ENCODE peak calls at places on chromosomes 5 and 9, in seven cellular contexts. G, O, I, Y, L, J and E are unnamed samples.

GRCh38 chr5:111144352-111144930 is 52.3 kb downstream of the WDR36 start:
- DNase-seq in G (no peak), O (no peak), I (peak), Y (no peak), L (no peak), J (no peak), E (no peak)

GRCh38 chr9:71685394-71685793 is 82.9 kb downstream of the CEMIP2 start:
- DNase-seq in G (no peak), O (no peak), I (no peak), Y (no peak), L (no peak), J (no peak), E (no peak)

GRCh38 chr5:115423051-115423450 is 121.5 kb downstream of the FEM1C start:
- DNase-seq in G (no peak), O (no peak), I (peak), Y (no peak), L (no peak), J (no peak), E (no peak)

GRCh38 chr5:133821311-133821741 is 147.1 kb downstream of the C5orf15 start:
- DNase-seq in G (no peak), O (no peak), I (no peak), Y (no peak), L (no peak), J (no peak), E (no peak)

GRCh38 chr9:124602204-124602603 is 95.0 kb upstream of the NR5A1 start:
- DNase-seq in G (no peak), O (no peak), I (no peak), Y (peak), L (peak), J (no peak), E (no peak)

GRCh38 chr9:86500667-86501435 is 146.6 kb upstream of the TUT7 start:
- DNase-seq in G (no peak), O (no peak), I (peak), Y (no peak), L (no peak), J (peak), E (peak)

GRCh38 chr9:133704711-133705181 is 33.4 kb downstream of the SARDH start:
- DNase-seq in G (no peak), O (no peak), I (no peak), Y (no peak), L (no peak), J (no peak), E (no peak)

GRCh38 chr9:35333551-35333950 is 156.4 kb upstream of the RUSC2 start:
- DNase-seq in G (no peak), O (no peak), I (peak), Y (no peak), L (no peak), J (no peak), E (no peak)